ENCODE peak calls at places on chromosomes 6 and 20, in eight cellular contexts. One of them, this sample, is unnamed.

GRCh38 chr20:22686097-22686496 is 101.7 kb upstream of the FOXA2 start:
- DNase-seq in T-helper 9 cell: no peak
- DNase-seq in amygdala: peak
- DNase-seq in effector CD4-positive, alpha-beta T cell: no peak
- DNase-seq in germinal center: no peak
- DNase-seq in WERI-Rb-1: peak
- DNase-seq in stromal cell of bone marrow: peak
- DNase-seq in amniotic stem cell: peak
- DNase-seq in this sample: peak

GRCh38 chr20:61443541-61444126 is 191.6 kb downstream of the CDH4 start:
- DNase-seq in effector CD4-positive, alpha-beta T cell: no peak
- DNase-seq in WERI-Rb-1: no peak
- DNase-seq in T-helper 9 cell: no peak
- DNase-seq in germinal center: no peak
- DNase-seq in stromal cell of bone marrow: no peak
- DNase-seq in amygdala: no peak
- DNase-seq in amniotic stem cell: no peak
- DNase-seq in this sample: no peak

GRCh38 chr6:53240763-53241162 is 92.1 kb upstream of the GCM1 start:
- DNase-seq in WERI-Rb-1: no peak
- DNase-seq in effector CD4-positive, alpha-beta T cell: no peak
- DNase-seq in germinal center: peak
- DNase-seq in stromal cell of bone marrow: no peak
- DNase-seq in amygdala: no peak
- DNase-seq in amniotic stem cell: no peak
- DNase-seq in T-helper 9 cell: no peak
- DNase-seq in this sample: no peak

GRCh38 chr6:4608361-4609115 is 167.7 kb upstream of the CDYL start:
- DNase-seq in effector CD4-positive, alpha-beta T cell: no peak
- DNase-seq in stromal cell of bone marrow: no peak
- DNase-seq in amygdala: peak
- DNase-seq in amniotic stem cell: no peak
- DNase-seq in WERI-Rb-1: no peak
- DNase-seq in germinal center: no peak
- DNase-seq in T-helper 9 cell: no peak
- DNase-seq in this sample: no peak

GRCh38 chr6:7290079-7290478 is 22.9 kb downstream of the SSR1 start:
- DNase-seq in WERI-Rb-1: no peak
- DNase-seq in germinal center: no peak
- DNase-seq in stromal cell of bone marrow: no peak
- DNase-seq in T-helper 9 cell: no peak
- DNase-seq in amygdala: no peak
- DNase-seq in effector CD4-positive, alpha-beta T cell: no peak
- DNase-seq in amniotic stem cell: no peak
- DNase-seq in this sample: no peak

GRCh38 chr20:60535211-60535610 is 577.0 kb downstream of the CDH26 start:
- DNase-seq in WERI-Rb-1: no peak
- DNase-seq in stromal cell of bone marrow: no peak
- DNase-seq in germinal center: no peak
- DNase-seq in amniotic stem cell: no peak
- DNase-seq in T-helper 9 cell: no peak
- DNase-seq in amygdala: no peak
- DNase-seq in effector CD4-positive, alpha-beta T cell: no peak
- DNase-seq in this sample: no peak

GRCh38 chr6:97174471-97174870 is 108.5 kb downstream of the MMS22L start:
- DNase-seq in germinal center: no peak
- DNase-seq in stromal cell of bone marrow: no peak
- DNase-seq in WERI-Rb-1: no peak
- DNase-seq in T-helper 9 cell: no peak
- DNase-seq in amygdala: no peak
- DNase-seq in amniotic stem cell: no peak
- DNase-seq in effector CD4-positive, alpha-beta T cell: no peak
- DNase-seq in this sample: no peak

GRCh38 chr20:24153101-24154040 is 164.8 kb upstream of the GGTLC1 start:
- DNase-seq in stromal cell of bone marrow: no peak
- DNase-seq in germinal center: no peak
- DNase-seq in amygdala: no peak
- DNase-seq in WERI-Rb-1: no peak
- DNase-seq in amniotic stem cell: no peak
- DNase-seq in effector CD4-positive, alpha-beta T cell: no peak
- DNase-seq in T-helper 9 cell: no peak
- DNase-seq in this sample: no peak

This sample was measured in GM04504.